ENCODE peak calls at places on chromosomes 1 and 21, in ten cellular contexts. One of them, this sample, is unnamed.

GRCh38 chr1:30915491-30916230 is 7.1 kb upstream of the SDC3 start:
- DNase-seq in endothelial cell of umbilical vein: no peak
- DNase-seq in heart left ventricle: no peak
- DNase-seq in CD8-positive, alpha-beta T cell: no peak
- DNase-seq in K562: no peak
- DNase-seq in glutamatergic neuron: no peak
- DNase-seq in choroid plexus epithelial cell: no peak
- DNase-seq in chondrocyte: peak; percentile 75
- DNase-seq in BE2C: no peak
- DNase-seq in tibial artery: peak; percentile 54
- DNase-seq in this sample: peak; percentile 70

GRCh38 chr1:28887835-28888682 is 26.3 kb upstream of the EPB41 start:
- DNase-seq in endothelial cell of umbilical vein: peak; percentile 44
- DNase-seq in heart left ventricle: peak; percentile 54
- DNase-seq in CD8-positive, alpha-beta T cell: no peak
- DNase-seq in K562: peak; percentile 51
- DNase-seq in glutamatergic neuron: peak; percentile 32
- DNase-seq in choroid plexus epithelial cell: peak; percentile 5
- DNase-seq in chondrocyte: no peak
- DNase-seq in BE2C: peak; percentile 23
- DNase-seq in tibial artery: peak; percentile 67
- DNase-seq in this sample: peak; percentile 82

GRCh38 chr1:2231667-2232254 is 3.6 kb downstream of the SKI start:
- DNase-seq in endothelial cell of umbilical vein: peak; percentile 90
- DNase-seq in heart left ventricle: peak; percentile 80
- DNase-seq in CD8-positive, alpha-beta T cell: peak; percentile 57
- DNase-seq in K562: peak; percentile 81
- DNase-seq in glutamatergic neuron: peak; percentile 86
- DNase-seq in choroid plexus epithelial cell: peak; percentile 90
- DNase-seq in chondrocyte: peak; percentile 97
- DNase-seq in BE2C: peak; percentile 76
- DNase-seq in tibial artery: peak; percentile 98
- DNase-seq in this sample: peak; percentile 89

GRCh38 chr1:19109545-19109944 is 100.5 kb downstream of the UBR4 start:
- DNase-seq in endothelial cell of umbilical vein: no peak
- DNase-seq in heart left ventricle: no peak
- DNase-seq in CD8-positive, alpha-beta T cell: no peak
- DNase-seq in K562: no peak
- DNase-seq in glutamatergic neuron: no peak
- DNase-seq in choroid plexus epithelial cell: no peak
- DNase-seq in chondrocyte: no peak
- DNase-seq in BE2C: no peak
- DNase-seq in tibial artery: no peak
- DNase-seq in this sample: no peak

GRCh38 chr1:184972281-184973055 is 1.8 kb downstream of the NIBAN1 start:
- DNase-seq in endothelial cell of umbilical vein: no peak
- DNase-seq in heart left ventricle: no peak
- DNase-seq in CD8-positive, alpha-beta T cell: no peak
- DNase-seq in K562: no peak
- DNase-seq in glutamatergic neuron: no peak
- DNase-seq in choroid plexus epithelial cell: peak; percentile 50
- DNase-seq in chondrocyte: no peak
- DNase-seq in BE2C: no peak
- DNase-seq in tibial artery: no peak
- DNase-seq in this sample: no peak

GRCh38 chr1:62068978-62069377 is 125.7 kb upstream of the L1TD1 start:
- DNase-seq in endothelial cell of umbilical vein: no peak
- DNase-seq in heart left ventricle: no peak
- DNase-seq in CD8-positive, alpha-beta T cell: no peak
- DNase-seq in K562: no peak
- DNase-seq in glutamatergic neuron: no peak
- DNase-seq in choroid plexus epithelial cell: peak; percentile 44
- DNase-seq in chondrocyte: no peak
- DNase-seq in BE2C: no peak
- DNase-seq in tibial artery: no peak
- DNase-seq in this sample: no peak

GRCh38 chr1:202711949-202712635 is 1.8 kb upstream of the SYT2 start:
- DNase-seq in endothelial cell of umbilical vein: no peak
- DNase-seq in heart left ventricle: no peak
- DNase-seq in CD8-positive, alpha-beta T cell: no peak
- DNase-seq in K562: no peak
- DNase-seq in glutamatergic neuron: no peak
- DNase-seq in choroid plexus epithelial cell: no peak
- DNase-seq in chondrocyte: no peak
- DNase-seq in BE2C: no peak
- DNase-seq in tibial artery: no peak
- DNase-seq in this sample: no peak

GRCh38 chr1:213274140-213274539 is 223.1 kb downstream of the RPS6KC1 start:
- DNase-seq in endothelial cell of umbilical vein: peak; percentile 6
- DNase-seq in heart left ventricle: no peak
- DNase-seq in CD8-positive, alpha-beta T cell: no peak
- DNase-seq in K562: no peak
- DNase-seq in glutamatergic neuron: no peak
- DNase-seq in choroid plexus epithelial cell: no peak
- DNase-seq in chondrocyte: no peak
- DNase-seq in BE2C: no peak
- DNase-seq in tibial artery: no peak
- DNase-seq in this sample: no peak

GRCh38 chr1:183685112-183685713 is 32.1 kb upstream of the APOBEC4 start:
- DNase-seq in endothelial cell of umbilical vein: peak; percentile 63
- DNase-seq in heart left ventricle: no peak
- DNase-seq in CD8-positive, alpha-beta T cell: no peak
- DNase-seq in K562: peak; percentile 81
- DNase-seq in glutamatergic neuron: no peak
- DNase-seq in choroid plexus epithelial cell: peak; percentile 77
- DNase-seq in chondrocyte: no peak
- DNase-seq in BE2C: peak; percentile 19
- DNase-seq in tibial artery: no peak
- DNase-seq in this sample: no peak

GRCh38 chr1:156451486-156452184 is 48.9 kb downstream of the MEF2D start:
- DNase-seq in endothelial cell of umbilical vein: no peak
- DNase-seq in heart left ventricle: no peak
- DNase-seq in CD8-positive, alpha-beta T cell: no peak
- DNase-seq in K562: no peak
- DNase-seq in glutamatergic neuron: no peak
- DNase-seq in choroid plexus epithelial cell: no peak
- DNase-seq in chondrocyte: no peak
- DNase-seq in BE2C: no peak
- DNase-seq in tibial artery: no peak
- DNase-seq in this sample: no peak
- TF ChIP-seq CTCF in endothelial cell of umbilical vein: no peak
- TF ChIP-seq CTCF in heart left ventricle: no peak
- TF ChIP-seq CTCF in CD8-positive, alpha-beta T cell: no peak
- TF ChIP-seq CTCF in K562: peak; percentile 43
- TF ChIP-seq CTCF in glutamatergic neuron: no peak
- TF ChIP-seq CTCF in choroid plexus epithelial cell: no peak
- TF ChIP-seq CTCF in chondrocyte: peak; percentile 23
- TF ChIP-seq CTCF in BE2C: no peak
- TF ChIP-seq CTCF in tibial artery: no peak
- TF ChIP-seq CTCF in this sample: no peak

GRCh38 chr1:83905315-83905907 is 93.5 kb downstream of the TTLL7 start:
- DNase-seq in endothelial cell of umbilical vein: peak; percentile 39
- DNase-seq in heart left ventricle: no peak
- DNase-seq in CD8-positive, alpha-beta T cell: no peak
- DNase-seq in K562: peak; percentile 28
- DNase-seq in glutamatergic neuron: no peak
- DNase-seq in choroid plexus epithelial cell: peak; percentile 53
- DNase-seq in chondrocyte: no peak
- DNase-seq in BE2C: no peak
- DNase-seq in tibial artery: no peak
- DNase-seq in this sample: no peak
- TF ChIP-seq CTCF in endothelial cell of umbilical vein: peak; percentile 21
- TF ChIP-seq CTCF in heart left ventricle: peak; percentile 66
- TF ChIP-seq CTCF in CD8-positive, alpha-beta T cell: peak; percentile 79
- TF ChIP-seq CTCF in K562: peak; percentile 69
- TF ChIP-seq CTCF in glutamatergic neuron: peak; percentile 80
- TF ChIP-seq CTCF in choroid plexus epithelial cell: peak; percentile 67
- TF ChIP-seq CTCF in chondrocyte: peak; percentile 94
- TF ChIP-seq CTCF in BE2C: peak; percentile 51
- TF ChIP-seq CTCF in tibial artery: peak; percentile 19
- TF ChIP-seq CTCF in this sample: peak; percentile 73

DNA sequence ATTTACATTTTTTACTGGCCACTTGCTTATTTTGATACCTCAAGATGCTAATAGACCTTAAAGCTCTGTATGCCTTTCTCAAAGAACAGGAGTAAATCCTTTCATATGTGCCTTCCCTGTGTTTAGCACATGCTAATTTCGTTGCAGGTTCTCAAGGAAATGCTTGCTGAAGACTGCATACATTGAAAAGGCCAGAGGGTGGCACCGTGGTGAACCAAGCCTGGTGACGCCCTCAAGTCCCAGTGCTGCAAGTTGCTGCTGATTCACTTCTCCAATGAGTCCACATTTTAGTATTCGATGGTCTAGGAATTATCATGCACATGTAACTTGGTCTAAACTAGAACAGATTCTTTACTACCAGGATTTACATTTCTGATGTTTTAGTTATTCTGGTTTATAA is 94.1 kb downstream of the CLDN17 start:
- DNase-seq in endothelial cell of umbilical vein: no peak
- DNase-seq in heart left ventricle: no peak
- DNase-seq in CD8-positive, alpha-beta T cell: no peak
- DNase-seq in K562: no peak
- DNase-seq in glutamatergic neuron: peak; percentile 42
- DNase-seq in choroid plexus epithelial cell: peak; percentile 57
- DNase-seq in chondrocyte: no peak
- DNase-seq in BE2C: no peak
- DNase-seq in tibial artery: no peak
- DNase-seq in this sample: no peak
- TF ChIP-seq CTCF in endothelial cell of umbilical vein: no peak
- TF ChIP-seq CTCF in heart left ventricle: peak; percentile 13
- TF ChIP-seq CTCF in CD8-positive, alpha-beta T cell: no peak
- TF ChIP-seq CTCF in K562: peak; percentile 30
- TF ChIP-seq CTCF in glutamatergic neuron: no peak
- TF ChIP-seq CTCF in choroid plexus epithelial cell: peak; percentile 45
- TF ChIP-seq CTCF in chondrocyte: peak; percentile 78
- TF ChIP-seq CTCF in BE2C: no peak
- TF ChIP-seq CTCF in tibial artery: peak; percentile 10
- TF ChIP-seq CTCF in this sample: no peak

DNA sequence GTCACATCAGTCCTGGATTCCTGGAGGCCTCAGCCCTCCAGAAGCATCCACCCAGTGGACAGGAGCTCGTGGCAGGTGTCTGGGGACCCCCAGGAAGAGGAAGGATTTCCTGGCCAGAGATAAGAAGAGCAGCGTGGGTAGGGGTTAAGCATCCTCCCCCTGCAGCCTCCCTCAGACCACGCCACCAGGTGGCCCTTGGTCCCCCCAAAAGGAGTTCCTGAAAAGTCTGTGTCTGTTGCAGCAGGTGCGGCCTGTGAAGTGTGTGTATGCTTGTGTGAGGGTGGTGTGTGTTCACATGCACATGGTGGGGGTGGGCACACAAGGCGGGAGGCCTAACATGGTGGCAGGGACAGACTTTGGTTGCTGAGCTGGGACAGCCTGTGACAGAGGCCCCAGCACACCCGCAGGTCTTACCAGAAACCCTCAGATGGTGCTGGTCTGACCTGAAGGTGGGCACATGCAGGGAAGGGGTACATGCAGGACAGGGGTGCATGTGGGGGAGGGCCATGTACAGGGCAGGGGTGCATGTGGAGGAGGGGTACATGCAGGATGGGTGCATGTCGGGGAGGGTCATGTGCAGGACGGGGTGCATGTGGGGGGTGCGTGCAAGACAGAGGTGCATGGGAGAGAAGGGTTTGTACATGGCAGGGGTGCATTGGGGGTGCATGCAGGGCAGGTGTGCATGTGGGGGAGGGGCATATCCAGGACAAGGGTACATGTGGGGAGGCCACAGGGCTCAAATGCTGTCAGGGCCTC is 18.2 kb upstream of the RUNX3 start:
- DNase-seq in endothelial cell of umbilical vein: no peak
- DNase-seq in heart left ventricle: no peak
- DNase-seq in CD8-positive, alpha-beta T cell: no peak
- DNase-seq in K562: no peak
- DNase-seq in glutamatergic neuron: no peak
- DNase-seq in choroid plexus epithelial cell: no peak
- DNase-seq in chondrocyte: no peak
- DNase-seq in BE2C: no peak
- DNase-seq in tibial artery: no peak
- DNase-seq in this sample: no peak
- TF ChIP-seq CTCF in endothelial cell of umbilical vein: no peak
- TF ChIP-seq CTCF in heart left ventricle: no peak
- TF ChIP-seq CTCF in CD8-positive, alpha-beta T cell: no peak
- TF ChIP-seq CTCF in K562: no peak
- TF ChIP-seq CTCF in glutamatergic neuron: no peak
- TF ChIP-seq CTCF in choroid plexus epithelial cell: no peak
- TF ChIP-seq CTCF in chondrocyte: no peak
- TF ChIP-seq CTCF in BE2C: no peak
- TF ChIP-seq CTCF in tibial artery: no peak
- TF ChIP-seq CTCF in this sample: no peak

GRCh38 chr1:226201029-226201593 is 14.6 kb upstream of the ACBD3 start:
- DNase-seq in endothelial cell of umbilical vein: no peak
- DNase-seq in heart left ventricle: no peak
- DNase-seq in CD8-positive, alpha-beta T cell: no peak
- DNase-seq in K562: peak; percentile 41
- DNase-seq in glutamatergic neuron: no peak
- DNase-seq in choroid plexus epithelial cell: peak; percentile 57
- DNase-seq in chondrocyte: no peak
- DNase-seq in BE2C: no peak
- DNase-seq in tibial artery: no peak
- DNase-seq in this sample: no peak
- TF ChIP-seq CTCF in endothelial cell of umbilical vein: no peak
- TF ChIP-seq CTCF in heart left ventricle: no peak
- TF ChIP-seq CTCF in CD8-positive, alpha-beta T cell: no peak
- TF ChIP-seq CTCF in K562: peak; percentile 80
- TF ChIP-seq CTCF in glutamatergic neuron: no peak
- TF ChIP-seq CTCF in choroid plexus epithelial cell: peak; percentile 76
- TF ChIP-seq CTCF in chondrocyte: peak; percentile 50
- TF ChIP-seq CTCF in BE2C: peak; percentile 50
- TF ChIP-seq CTCF in tibial artery: no peak
- TF ChIP-seq CTCF in this sample: no peak

GRCh38 chr1:223759273-223759672 is 46.9 kb downstream of the CAPN2 start:
- DNase-seq in endothelial cell of umbilical vein: no peak
- DNase-seq in heart left ventricle: no peak
- DNase-seq in CD8-positive, alpha-beta T cell: no peak
- DNase-seq in K562: peak; percentile 50
- DNase-seq in glutamatergic neuron: no peak
- DNase-seq in choroid plexus epithelial cell: no peak
- DNase-seq in chondrocyte: peak; percentile 70
- DNase-seq in BE2C: no peak
- DNase-seq in tibial artery: no peak
- DNase-seq in this sample: peak; percentile 13
- TF ChIP-seq CTCF in endothelial cell of umbilical vein: no peak
- TF ChIP-seq CTCF in heart left ventricle: no peak
- TF ChIP-seq CTCF in CD8-positive, alpha-beta T cell: no peak
- TF ChIP-seq CTCF in K562: peak; percentile 62
- TF ChIP-seq CTCF in glutamatergic neuron: no peak
- TF ChIP-seq CTCF in choroid plexus epithelial cell: peak; percentile 26
- TF ChIP-seq CTCF in chondrocyte: peak; percentile 20
- TF ChIP-seq CTCF in BE2C: peak; percentile 20
- TF ChIP-seq CTCF in tibial artery: no peak
- TF ChIP-seq CTCF in this sample: no peak

GRCh38 chr1:24555591-24556413 is at the start of gene NCMAP:
- DNase-seq in endothelial cell of umbilical vein: no peak
- DNase-seq in heart left ventricle: no peak
- DNase-seq in CD8-positive, alpha-beta T cell: peak; percentile 35
- DNase-seq in K562: peak; percentile 69
- DNase-seq in glutamatergic neuron: peak; percentile 31
- DNase-seq in choroid plexus epithelial cell: no peak
- DNase-seq in chondrocyte: peak; percentile 66
- DNase-seq in BE2C: no peak
- DNase-seq in tibial artery: peak; percentile 54
- DNase-seq in this sample: peak; percentile 80
- TF ChIP-seq CTCF in endothelial cell of umbilical vein: no peak
- TF ChIP-seq CTCF in heart left ventricle: no peak
- TF ChIP-seq CTCF in CD8-positive, alpha-beta T cell: no peak
- TF ChIP-seq CTCF in K562: no peak
- TF ChIP-seq CTCF in glutamatergic neuron: no peak
- TF ChIP-seq CTCF in choroid plexus epithelial cell: no peak
- TF ChIP-seq CTCF in chondrocyte: peak; percentile 16
- TF ChIP-seq CTCF in BE2C: no peak
- TF ChIP-seq CTCF in tibial artery: no peak
- TF ChIP-seq CTCF in this sample: no peak

GRCh38 chr1:60612790-60613189 is 469.6 kb upstream of the NFIA start:
- DNase-seq in endothelial cell of umbilical vein: peak; percentile 26
- DNase-seq in heart left ventricle: no peak
- DNase-seq in CD8-positive, alpha-beta T cell: no peak
- DNase-seq in K562: no peak
- DNase-seq in glutamatergic neuron: no peak
- DNase-seq in choroid plexus epithelial cell: peak; percentile 14
- DNase-seq in chondrocyte: no peak
- DNase-seq in BE2C: no peak
- DNase-seq in tibial artery: no peak
- DNase-seq in this sample: no peak
- TF ChIP-seq CTCF in endothelial cell of umbilical vein: no peak
- TF ChIP-seq CTCF in heart left ventricle: no peak
- TF ChIP-seq CTCF in CD8-positive, alpha-beta T cell: no peak
- TF ChIP-seq CTCF in K562: no peak
- TF ChIP-seq CTCF in glutamatergic neuron: no peak
- TF ChIP-seq CTCF in choroid plexus epithelial cell: no peak
- TF ChIP-seq CTCF in chondrocyte: no peak
- TF ChIP-seq CTCF in BE2C: no peak
- TF ChIP-seq CTCF in tibial artery: no peak
- TF ChIP-seq CTCF in this sample: no peak